ENCODE peak calls at places on chromosomes 3 and 15, in nine cellular contexts. Z is foreskin fibroblast; T is WERI-Rb-1; G is uterus; J is Panc1; Y is AG08396; C is activated CD4-positive, alpha-beta memory T cell treated with anti-CD3 and anti-CD28 coated beads, Interleukin-2, amount 10 ng/mL, durations not matched to agents 7 days and 5 days; P is fibroblast of the conjunctiva; U is choroid plexus epithelial cell. V is an unnamed sample.

GRCh38 chr15:26091184-26091583 is 228.1 kb upstream of the ATP10A start:
- DNase-seq in G (no peak), Y (no peak), J (no peak), P (no peak), C (no peak), Z (no peak), U (no peak), T (no peak), V (no peak)

GRCh38 chr3:14570089-14570488 is 29.9 kb upstream of the GRIP2 start:
- DNase-seq in Z (no peak), J (no peak), C (no peak), U (no peak), P (no peak), T (peak), Y (no peak), G (no peak), V (peak)

GRCh38 chr3:59290358-59290757 is 240.5 kb upstream of the CFAP20DC start:
- DNase-seq in U (peak), G (no peak), Y (no peak), Z (no peak), J (no peak), P (no peak), C (no peak), T (no peak), V (no peak)

GRCh38 chr3:124826703-124827102 is 60.5 kb downstream of the ITGB5 start:
- DNase-seq in C (no peak), J (peak), T (no peak), G (no peak), U (peak), Y (peak), P (peak), Z (peak), V (no peak)

GRCh38 chr15:90664650-90665287 is 52.4 kb upstream of the BLM start:
- DNase-seq in J (no peak), C (no peak), G (peak), P (no peak), Y (peak), Z (peak), U (peak), T (peak), V (no peak)

GRCh38 chr3:138113309-138113708 is 2.1 kb downstream of the DZIP1L start:
- DNase-seq in Y (no peak), Z (no peak), T (no peak), J (no peak), U (peak), P (no peak), G (no peak), C (no peak), V (peak)

GRCh38 chr3:134189848-134190247 is 60.8 kb downstream of the RYK start:
- DNase-seq in P (no peak), U (peak), T (no peak), Y (no peak), J (no peak), G (no peak), C (no peak), Z (no peak), V (no peak)

GRCh38 chr15:78065284-78065872 is 12.1 kb downstream of the TBC1D2B start:
- DNase-seq in Z (peak), Y (peak), T (no peak), U (peak), G (peak), C (no peak), P (peak), J (no peak), V (no peak)

GRCh38 chr3:11629716-11630115 is 14.0 kb downstream of the VGLL4 start:
- DNase-seq in U (no peak), C (no peak), Y (peak), T (no peak), P (no peak), Z (no peak), J (no peak), G (no peak), V (no peak)

GRCh38 chr15:55239440-55240124 is 42.8 kb upstream of the RSL24D1 start:
- DNase-seq in Z (no peak), T (no peak), J (no peak), Y (no peak), P (no peak), C (no peak), U (no peak), G (no peak), V (no peak)